ENCODE peak calls at places on chromosomes 2 and 18, in four cellular contexts. E, Z, Q and X are unnamed samples.

GRCh38 chr2:206520450-206520849 is 77.1 kb downstream of the ADAM23 start:
- DNase-seq in E (no peak), Q (no peak), Z (peak), X (no peak)

GRCh38 chr2:98378901-98379300 is 32.6 kb downstream of the CNGA3 start:
- DNase-seq in Q (peak), E (no peak), Z (no peak), X (no peak)

GRCh38 chr2:85156141-85156540 is 22.9 kb downstream of the TCF7L1 start:
- DNase-seq in Z (no peak), Q (no peak), E (no peak), X (no peak)

GRCh38 chr18:62678847-62679535 is 36.4 kb upstream of the PHLPP1 start:
- DNase-seq in Q (no peak), Z (no peak), E (no peak), X (no peak)

GRCh38 chr2:147696426-147696825 is 148.4 kb upstream of the ACVR2A start:
- DNase-seq in Z (no peak), Q (no peak), E (no peak), X (no peak)

GRCh38 chr2:212548459-212548815 is 9.8 kb upstream of the ERBB4 start:
- DNase-seq in Q (no peak), E (no peak), Z (peak), X (peak)

GRCh38 chr18:22228930-22229329 is 59.5 kb downstream of the GATA6 start:
- DNase-seq in Z (no peak), Q (no peak), E (no peak), X (no peak)

GRCh38 chr2:78601113-78601512 is 424.4 kb upstream of the REG3G start:
- DNase-seq in Z (no peak), Q (no peak), E (no peak), X (no peak)

GRCh38 chr2:227447606-227448005 is 24.4 kb upstream of the AGFG1 start:
- DNase-seq in Z (no peak), E (no peak), Q (no peak), X (no peak)

GRCh38 chr18:9918016-9918680 is 4.3 kb downstream of the VAPA start:
- DNase-seq in Z (peak), Q (no peak), E (no peak), X (no peak)

GRCh38 chr2:139885921-139886498 is 1105.8 kb upstream of the NXPH2 start:
- DNase-seq in E (no peak), Q (no peak), Z (peak), X (no peak)

GRCh38 chr2:172333626-172334330 is 93.6 kb upstream of the ITGA6 start:
- DNase-seq in Q (no peak), Z (no peak), E (no peak), X (no peak)

GRCh38 chr2:100972452-100972851 is 29.6 kb upstream of the RPL31 start:
- DNase-seq in Z (no peak), E (peak), Q (no peak), X (no peak)

GRCh38 chr2:241852116-241852980 is 6.3 kb downstream of the PDCD1 start:
- DNase-seq in Z (no peak), E (peak), Q (peak), X (no peak)

GRCh38 chr2:48343571-48344440 is 186.1 kb upstream of the STON1 start:
- DNase-seq in Q (no peak), Z (peak), E (no peak), X (no peak)

GRCh38 chr2:11450791-11451190 is 15.2 kb downstream of the E2F6 start:
- DNase-seq in Q (no peak), Z (no peak), E (no peak), X (no peak)

GRCh38 chr18:59878644-59879043 is 21.2 kb upstream of the PMAIP1 start:
- DNase-seq in Q (no peak), E (no peak), Z (no peak), X (no peak)

GRCh38 chr18:45667056-45667455 is 51.8 kb downstream of the SLC14A2 start:
- DNase-seq in Q (no peak), Z (no peak), E (no peak), X (no peak)

GRCh38 chr2:30509716-30510115 is 62.7 kb downstream of the LCLAT1 start:
- DNase-seq in E (no peak), Z (no peak), Q (no peak), X (no peak)

GRCh38 chr2:205657579-205657978 is 24.7 kb upstream of the NRP2 start:
- DNase-seq in E (peak), Z (no peak), Q (no peak), X (no peak)

GRCh38 chr2:64666810-64667438 is 13.2 kb upstream of the SERTAD2 start:
- DNase-seq in Q (no peak), Z (no peak), E (no peak), X (no peak)

GRCh38 chr2:237663517-237663916 is 36.1 kb downstream of the LRRFIP1 start:
- DNase-seq in Q (no peak), Z (peak), E (no peak), X (no peak)

GRCh38 chr2:59383473-59383872 is 1142.3 kb upstream of the FANCL start:
- DNase-seq in E (no peak), Q (no peak), Z (no peak), X (no peak)

GRCh38 chr2:46657042-46657504 is 177.7 kb downstream of the TMEM247 start:
- DNase-seq in Z (peak), E (peak), Q (peak), X (peak)

GRCh38 chr18:22542400-22542835 is 124.7 kb upstream of the CTAGE1 start:
- DNase-seq in Z (no peak), E (no peak), Q (peak), X (no peak)

GRCh38 chr2:234251326-234252271 is 201.1 kb downstream of the SPP2 start:
- DNase-seq in Q (no peak), E (peak), Z (no peak), X (no peak)

GRCh38 chr18:35753306-35753910 is 171.9 kb downstream of the GALNT1 start:
- DNase-seq in E (no peak), Q (no peak), Z (no peak), X (no peak)

GRCh38 chr2:50995610-50996009 is 36.3 kb downstream of the NRXN1 start:
- DNase-seq in E (peak), Z (no peak), Q (peak), X (peak)

GRCh38 chr18:49892148-49892924 is 79.0 kb upstream of the ACAA2 start:
- DNase-seq in E (no peak), Q (no peak), Z (peak), X (no peak)

GRCh38 chr2:140892911-140893637 is 1237.7 kb downstream of the LRP1B start:
- DNase-seq in E (no peak), Z (no peak), Q (no peak), X (peak)

GRCh38 chr2:30269771-30270145 is 38.4 kb downstream of the LBH start:
- DNase-seq in E (no peak), Q (no peak), Z (no peak), X (no peak)

GRCh38 chr18:4455113-4455811 is at the start of gene DLGAP1:
- DNase-seq in E (peak), Q (no peak), Z (peak), X (peak)
- H3K4me3 ChIP-seq in E (no peak), Q (no peak), Z (peak), X (peak)

DNA sequence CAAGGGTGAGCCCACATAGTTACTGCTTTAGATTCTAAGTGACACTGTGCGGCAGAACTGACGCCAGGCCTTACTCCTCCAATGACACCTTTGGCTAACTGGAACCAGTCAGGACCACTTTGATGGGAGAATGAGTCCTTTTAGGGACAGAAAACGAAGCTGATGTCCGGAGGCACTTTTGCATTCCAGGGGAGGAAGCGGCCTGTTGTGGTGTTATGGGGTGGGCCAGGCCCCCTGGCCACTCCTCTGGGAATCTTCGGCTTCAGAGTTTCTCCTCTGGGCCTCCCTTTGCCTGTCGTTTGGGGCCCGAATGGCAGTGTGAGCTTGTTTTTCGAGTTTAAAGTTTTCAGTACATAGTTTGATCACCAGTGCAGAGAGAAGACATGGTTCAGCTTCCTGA is 65.9 kb downstream of the MBP start:
- DNase-seq in Z (no peak), E (no peak), Q (no peak), X (no peak)
- H3K27ac ChIP-seq in Z (no peak), E (peak), Q (peak), X (no peak)

GRCh38 chr2:190653231-190653630 is 4.3 kb downstream of the NAB1 start:
- DNase-seq in Q (no peak), E (no peak), Z (no peak), X (no peak)
- H3K4me3 ChIP-seq in Q (no peak), E (no peak), Z (no peak), X (no peak)

GRCh38 chr2:127873707-127874303 is 12.0 kb downstream of the AMMECR1L start:
- DNase-seq in Z (no peak), Q (no peak), E (no peak), X (no peak)

GRCh38 chr2:127872354-127872753 is 13.4 kb downstream of the AMMECR1L start:
- DNase-seq in Z (no peak), Q (no peak), E (no peak), X (no peak)

GRCh38 chr2:127877136-127877535 is 8.6 kb downstream of the AMMECR1L start:
- DNase-seq in Z (no peak), Q (no peak), E (no peak), X (no peak)

GRCh38 chr2:127877626-127878025 is 8.1 kb downstream of the AMMECR1L start:
- DNase-seq in Z (no peak), Q (no peak), E (no peak), X (no peak)

GRCh38 chr2:127874378-127875271 is 11.1 kb downstream of the AMMECR1L start:
- DNase-seq in Z (no peak), Q (no peak), E (no peak), X (no peak)
- H3K27ac ChIP-seq in Z (no peak), Q (no peak), E (no peak), X (peak)

DNA sequence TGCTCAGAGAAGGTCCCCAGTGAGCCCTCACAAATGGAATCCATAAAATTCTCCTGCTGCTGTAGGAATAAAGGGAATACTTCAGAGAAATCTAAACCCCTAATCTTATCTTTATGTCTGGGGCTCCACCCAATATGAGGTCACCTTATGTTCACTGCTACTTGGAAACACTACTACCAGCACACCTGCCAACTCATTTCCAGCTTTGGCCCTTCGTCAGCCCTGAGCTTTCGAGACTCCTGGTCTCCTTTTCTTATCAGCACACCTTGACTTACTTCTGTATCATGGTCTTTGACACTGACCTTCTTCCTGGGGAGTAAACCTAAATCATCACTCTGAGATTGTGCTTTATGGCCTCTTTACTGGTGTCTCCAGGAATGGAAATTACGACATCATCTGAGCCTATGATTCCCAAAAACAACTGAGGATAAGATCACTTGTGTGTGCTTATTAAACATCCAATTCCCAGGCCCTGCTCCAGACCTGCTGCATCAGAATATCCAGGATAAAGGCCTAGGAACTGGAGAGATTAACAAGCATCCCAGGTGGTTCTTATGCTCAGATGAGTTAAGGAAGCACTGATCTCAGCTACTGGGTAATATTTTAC is 22.2 kb upstream of the ASNSD1 start:
- DNase-seq in Q (no peak), Z (peak), E (no peak), X (no peak)
- H3K4me3 ChIP-seq in Q (no peak), Z (no peak), E (no peak), X (no peak)

DNA sequence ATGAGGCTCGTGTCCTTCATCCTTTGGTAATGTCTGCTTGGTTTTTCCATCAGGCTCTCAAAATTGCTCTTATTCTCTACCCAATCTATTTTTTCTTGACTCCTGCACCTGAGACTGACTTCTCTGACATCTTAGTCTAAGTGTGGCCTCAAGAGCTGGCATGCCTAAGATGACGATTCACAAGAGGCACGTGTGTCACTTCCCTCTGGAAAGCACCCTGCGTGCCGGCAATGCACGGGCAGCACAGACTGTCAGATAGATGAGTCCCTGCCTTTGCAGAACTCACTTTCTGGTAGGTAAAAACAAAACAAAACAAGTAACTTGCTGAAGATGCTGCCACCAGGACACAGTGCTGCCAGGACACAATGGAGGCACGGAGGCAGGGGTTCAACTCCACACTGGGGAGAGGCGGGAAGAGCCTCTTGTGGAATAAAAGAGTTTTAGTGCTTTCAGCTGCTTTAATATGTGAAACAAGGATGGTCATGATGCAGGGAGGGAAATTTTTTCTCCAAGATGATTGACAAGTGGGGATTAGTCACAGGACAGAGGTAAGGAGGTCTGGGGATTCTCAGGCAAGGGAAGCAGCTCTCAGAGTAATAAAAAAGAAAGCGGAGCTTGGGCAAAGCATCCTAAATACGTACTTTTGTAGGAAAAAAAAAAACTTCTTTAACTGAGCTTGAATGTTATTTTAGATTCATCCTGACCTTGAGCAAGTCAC is 27.3 kb downstream of the CYB5A start:
- DNase-seq in Z (no peak), Q (no peak), E (no peak), X (no peak)
- H3K27ac ChIP-seq in Z (no peak), Q (no peak), E (no peak), X (no peak)

GRCh38 chr2:44943031-44943692 is 1.7 kb downstream of the SIX3 start:
- DNase-seq in E (no peak), Z (peak), Q (no peak), X (no peak)
- H3K4me3 ChIP-seq in E (no peak), Z (no peak), Q (no peak), X (no peak)

GRCh38 chr2:219962801-219963200 is 335.4 kb downstream of the SLC4A3 start:
- DNase-seq in Z (peak), Q (no peak), E (no peak), X (no peak)

GRCh38 chr2:219968685-219969345 is 341.4 kb downstream of the SLC4A3 start:
- DNase-seq in Q (no peak), Z (no peak), E (no peak), X (peak)

GRCh38 chr2:219969508-219969907 is 342.1 kb downstream of the SLC4A3 start:
- DNase-seq in Z (no peak), Q (no peak), E (no peak), X (peak)

GRCh38 chr2:219962089-219962488 is 334.7 kb downstream of the SLC4A3 start:
- DNase-seq in Q (no peak), E (no peak), Z (no peak), X (no peak)

DNA sequence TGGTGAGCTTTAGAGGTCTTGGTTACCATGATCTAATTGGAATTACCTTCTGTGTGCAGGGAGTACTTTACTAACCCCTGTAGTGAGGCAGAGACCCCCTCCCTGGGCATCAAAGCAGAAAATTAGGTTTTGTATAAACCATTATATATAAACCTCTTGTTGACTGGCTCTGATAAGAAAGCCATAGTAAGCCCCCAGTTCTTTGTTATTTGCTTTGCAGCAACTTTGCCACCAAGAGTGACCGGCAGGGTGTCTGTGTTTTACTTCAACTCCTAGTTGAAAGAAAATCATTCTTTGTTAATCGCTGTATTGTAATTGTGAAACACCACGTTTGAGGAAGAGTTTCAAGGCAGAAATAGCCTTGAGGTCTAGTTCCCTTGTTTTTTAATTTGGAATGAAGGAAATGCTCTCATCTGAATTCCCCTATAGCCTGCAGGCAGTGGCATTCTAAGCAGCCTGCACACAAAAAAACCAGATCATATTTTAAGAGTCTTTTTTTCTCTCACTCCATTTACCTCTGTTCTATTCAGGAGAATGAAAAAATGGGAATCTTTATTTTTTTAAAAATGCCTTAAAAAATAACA is 337.9 kb downstream of the SLC4A3 start:
- DNase-seq in E (no peak), Q (no peak), Z (peak), X (peak)
- H3K27ac ChIP-seq in E (no peak), Q (no peak), Z (no peak), X (no peak)